ENCODE peak calls at places on chromosomes 2 and 18, in eight cellular contexts. R is brain microvascular endothelial cell, J is endothelial cell of umbilical vein, N is hepatocyte, L is upper lobe of right lung, K is lung, I is thoracic aorta, T is H1. H is an unnamed sample.

GRCh38 chr2:105848367-105848766 is 103.7 kb downstream of the NCK2 start:
- DNase-seq in L (no peak), T (no peak), I (no peak), J (no peak), N (no peak), R (no peak), K (no peak), H (no peak)

GRCh38 chr18:79515331-79515730 is 119.6 kb downstream of the NFATC1 start:
- DNase-seq in N (no peak), R (no peak), I (no peak), J (no peak), K (no peak), L (no peak), T (no peak), H (peak)

GRCh38 chr2:71530246-71530986 is 77.1 kb downstream of the DYSF start:
- DNase-seq in R (peak), K (no peak), J (peak), L (peak), I (no peak), N (peak), T (peak), H (no peak)

GRCh38 chr2:136025057-136025973 is 39.9 kb upstream of the DARS1 start:
- DNase-seq in L (peak), N (peak), K (peak), I (no peak), R (peak), J (peak), T (peak), H (peak)

GRCh38 chr18:36734589-36734988 is 94.2 kb downstream of the TPGS2 start:
- DNase-seq in I (no peak), K (no peak), R (no peak), N (no peak), L (no peak), T (no peak), J (no peak), H (no peak)

GRCh38 chr18:657998-658946 is 819 bp downstream of the TYMS start:
- DNase-seq in I (peak), K (peak), L (peak), T (peak), J (peak), N (peak), R (peak), H (peak)

GRCh38 chr2:230234845-230235244 is 9.3 kb downstream of the SP140 start:
- DNase-seq in T (no peak), J (no peak), L (no peak), N (no peak), I (no peak), R (no peak), K (no peak), H (no peak)

GRCh38 chr2:240626531-240627300 is 1.4 kb downstream of the GPR35 start:
- DNase-seq in L (peak), N (peak), I (no peak), T (no peak), K (no peak), J (no peak), R (no peak), H (peak)

GRCh38 chr2:240904216-240905175 is 1.6 kb upstream of the CROCC2 start:
- DNase-seq in T (no peak), R (no peak), J (no peak), L (no peak), N (no peak), I (no peak), K (no peak), H (peak)

GRCh38 chr2:134592380-134592779 is 126.4 kb downstream of the TMEM163 start:
- DNase-seq in L (no peak), N (no peak), R (no peak), I (no peak), J (no peak), K (no peak), T (no peak), H (no peak)

GRCh38 chr2:163364736-163365135 is 371.1 kb downstream of the FIGN start:
- DNase-seq in J (no peak), K (no peak), N (no peak), L (no peak), T (no peak), I (no peak), R (no peak), H (no peak)

GRCh38 chr2:223226264-223226663 is 174.3 kb downstream of the KCNE4 start:
- DNase-seq in T (no peak), J (no peak), R (no peak), K (no peak), I (no peak), N (no peak), L (no peak), H (no peak)
- H3K27ac ChIP-seq in T (no peak), J (no peak), R (no peak), K (no peak), I (no peak), N (no peak), L (no peak), H (no peak)

DNA sequence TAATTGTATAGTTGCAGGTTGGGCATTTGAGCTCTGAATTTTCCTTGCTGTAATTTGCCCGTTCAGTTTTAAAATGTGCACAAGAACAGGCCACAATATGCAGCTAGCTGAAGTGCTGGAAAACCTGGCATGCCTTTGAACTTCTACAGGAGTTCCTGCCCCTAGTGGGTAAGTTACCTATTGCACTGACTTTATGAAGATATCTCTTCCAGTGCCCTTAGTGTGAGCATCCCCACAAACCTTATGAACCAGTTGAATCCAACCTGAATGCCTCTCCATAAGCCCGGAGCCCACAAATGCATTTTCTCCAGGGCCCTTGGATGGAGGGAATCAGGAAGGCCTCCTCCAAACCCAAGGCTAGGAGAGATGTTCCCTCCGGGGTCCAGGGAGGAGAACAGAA is 106.8 kb downstream of the XRCC5 start:
- DNase-seq in N (peak), J (no peak), R (no peak), T (no peak), L (no peak), I (no peak), K (no peak), H (no peak)
- TF ChIP-seq CTCF in N (peak), J (peak), R (peak), T (no peak), L (no peak), I (no peak), K (no peak), H (no peak)

GRCh38 chr2:157440404-157441071 is 3.4 kb downstream of the CYTIP start:
- DNase-seq in J (no peak), T (no peak), I (no peak), R (no peak), K (no peak), N (no peak), L (no peak), H (peak)
- H3K4me3 ChIP-seq in J (no peak), T (no peak), I (peak), R (no peak), K (no peak), N (no peak), L (peak), H (peak)

GRCh38 chr18:46719388-46719787 is 37.5 kb downstream of the ST8SIA5 start:
- DNase-seq in J (no peak), T (no peak), L (no peak), R (no peak), I (no peak), K (no peak), N (no peak), H (no peak)
- H3K27ac ChIP-seq in J (peak), T (no peak), L (no peak), R (no peak), I (no peak), K (no peak), N (no peak), H (no peak)

DNA sequence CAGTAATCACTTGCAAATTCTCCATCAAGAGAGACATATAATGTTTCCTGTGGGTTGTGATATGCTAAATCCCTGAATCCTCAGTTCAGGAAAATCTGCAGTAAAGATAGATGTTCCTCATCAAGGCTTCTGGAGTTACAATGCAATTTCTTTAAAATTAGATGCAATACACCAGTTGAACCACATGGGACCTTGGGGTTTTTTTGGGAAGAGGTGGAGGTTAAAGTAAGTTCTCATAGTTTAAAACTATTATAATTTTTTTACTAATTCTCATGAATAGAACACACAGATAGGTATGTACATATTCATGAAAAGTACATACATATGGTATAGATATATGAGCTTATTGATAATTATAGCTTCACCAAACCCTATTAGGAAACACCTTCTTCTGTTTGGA is 496.2 kb downstream of the SATB2 start:
- DNase-seq in L (no peak), I (no peak), K (no peak), R (no peak), T (no peak), J (no peak), N (no peak), H (no peak)
- TF ChIP-seq CTCF in L (no peak), I (no peak), K (no peak), R (no peak), T (no peak), J (no peak), N (no peak), H (no peak)

DNA sequence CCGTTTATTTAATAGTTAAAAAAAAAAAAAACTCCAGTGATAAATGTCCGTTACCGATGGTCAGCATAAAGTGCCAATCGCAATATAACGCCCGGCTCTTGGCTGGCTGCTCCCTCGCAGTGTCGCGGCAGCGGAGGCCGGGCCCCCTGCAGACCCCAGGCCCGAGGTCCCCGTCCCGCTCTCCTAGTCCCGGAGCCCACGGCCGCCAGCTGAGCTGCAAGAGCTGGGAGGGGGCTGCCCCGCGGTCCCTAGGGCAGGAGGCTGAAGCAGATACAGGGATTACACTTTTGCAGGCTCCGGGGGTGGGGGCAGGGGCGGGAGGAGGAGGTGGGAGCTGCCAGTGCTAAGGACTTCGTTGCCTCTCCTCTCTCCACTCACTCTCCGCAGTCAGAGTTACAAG is 6.9 kb downstream of the OSR1 start:
- DNase-seq in K (no peak), T (no peak), N (no peak), J (no peak), I (no peak), L (no peak), R (no peak), H (no peak)
- H3K4me3 ChIP-seq in K (no peak), T (peak), N (no peak), J (no peak), I (peak), L (peak), R (peak), H (peak)

DNA sequence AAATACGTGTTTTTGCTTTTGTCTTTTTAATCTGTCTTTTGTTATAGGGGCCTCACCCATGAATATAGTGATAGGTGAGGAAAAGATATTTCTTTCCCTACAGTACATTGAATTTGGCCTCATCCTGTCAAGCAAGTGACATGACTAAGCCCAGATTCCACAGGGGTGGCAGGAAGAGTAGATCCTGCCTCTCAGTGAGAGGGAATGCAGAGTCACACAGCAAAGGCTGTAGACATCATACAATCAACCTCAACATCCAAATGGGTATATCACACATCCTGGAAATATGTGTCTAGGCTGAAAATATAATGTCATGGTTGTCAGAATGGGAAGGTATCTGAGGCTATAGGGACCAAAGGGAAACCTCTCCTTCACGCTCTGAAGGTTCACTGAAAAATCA is 269.6 kb downstream of the CDH20 start:
- DNase-seq in K (no peak), I (no peak), N (no peak), L (no peak), J (peak), R (peak), T (no peak), H (no peak)
- H3K27ac ChIP-seq in K (no peak), I (no peak), N (no peak), L (no peak), J (peak), R (peak), T (no peak), H (no peak)

DNA sequence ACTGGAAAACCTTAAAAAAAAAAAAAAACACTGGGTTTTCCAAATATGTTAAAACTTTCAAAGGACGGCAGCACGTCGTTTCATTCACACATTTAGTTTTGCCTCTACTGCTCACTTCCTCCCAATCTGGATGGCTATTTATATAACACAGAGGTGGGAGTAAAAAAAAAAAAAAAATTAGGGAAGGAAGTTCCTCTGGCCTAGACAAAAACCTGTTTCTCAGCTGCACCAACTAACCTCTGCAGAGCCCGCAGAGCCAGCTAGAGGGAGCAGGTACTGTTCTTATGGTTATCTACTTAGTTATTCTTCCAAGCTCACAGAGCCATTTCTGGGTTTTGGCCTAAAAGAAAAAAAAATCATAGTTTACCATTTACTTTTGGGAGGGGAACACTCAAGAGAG is 28.1 kb downstream of the SLC1A4 start:
- DNase-seq in T (no peak), K (no peak), R (no peak), L (no peak), J (no peak), I (no peak), N (no peak), H (no peak)
- TF ChIP-seq CTCF in T (peak), K (no peak), R (peak), L (peak), J (no peak), I (no peak), N (peak), H (peak)

DNA sequence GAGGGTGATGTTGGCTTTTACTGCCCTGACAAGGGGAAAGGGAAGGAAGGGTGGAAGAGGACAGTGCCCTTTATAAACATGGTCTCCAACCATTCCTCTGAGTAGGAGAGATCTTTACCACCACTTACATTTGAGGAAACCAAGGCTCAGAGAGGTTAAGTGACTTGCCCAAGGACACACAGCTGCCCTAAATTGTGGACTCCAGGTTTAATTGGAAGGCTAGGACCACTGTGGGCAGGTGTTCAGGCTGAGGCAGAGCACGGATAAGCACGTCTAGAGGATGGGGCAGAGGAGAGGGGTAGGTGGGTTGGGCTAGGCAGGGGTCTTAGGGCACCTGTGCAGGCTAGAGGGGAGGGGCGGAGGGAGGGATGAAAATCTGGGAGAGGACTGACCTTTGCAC is 32.7 kb downstream of the INHBB start:
- DNase-seq in I (no peak), R (no peak), J (no peak), N (no peak), L (no peak), T (no peak), K (no peak), H (no peak)
- H3K4me3 ChIP-seq in I (no peak), R (no peak), J (no peak), N (no peak), L (no peak), T (no peak), K (no peak), H (no peak)

GRCh38 chr2:203637819-203638167 is 68.6 kb upstream of the CD28 start:
- DNase-seq in I (no peak), N (no peak), R (no peak), J (no peak), L (no peak), K (no peak), T (no peak), H (no peak)

GRCh38 chr2:203631068-203631757 is 75.2 kb upstream of the CD28 start:
- DNase-seq in T (no peak), J (no peak), L (no peak), N (no peak), K (no peak), R (no peak), I (no peak), H (no peak)

GRCh38 chr2:203636896-203637818 is 69.3 kb upstream of the CD28 start:
- DNase-seq in L (no peak), T (no peak), I (no peak), R (no peak), J (peak), N (no peak), K (no peak), H (no peak)
- H3K27ac ChIP-seq in L (peak), T (no peak), I (no peak), R (no peak), J (no peak), N (no peak), K (peak), H (peak)